ENCODE peak calls at places on chromosomes 13 and 19, in seven cellular contexts. H is cardiac muscle cell, T is NCI-H187 treated with DMSO at 0.1 percent for 48 hours, Q is RKO, B is AG09309, F is HS-5, E is NCI-H748 treated with DMSO at 0.1 percent for 48 hours. J is an unnamed sample.

GRCh38 chr19:47226426-47227346 is 4.3 kb downstream of the BBC3 start:
- DNase-seq in Q (peak), E (no peak), B (no peak), T (no peak), F (no peak), H (peak), J (no peak)

GRCh38 chr13:44576396-44577235 is 486 bp upstream of the TSC22D1 start:
- DNase-seq in T (no peak), B (no peak), E (no peak), F (no peak), Q (peak), H (no peak), J (no peak)

GRCh38 chr19:5149508-5149907 is 180.6 kb downstream of the KDM4B start:
- DNase-seq in Q (no peak), E (no peak), B (no peak), H (no peak), T (no peak), F (no peak), J (no peak)

GRCh38 chr19:16376649-16377048 is 52.0 kb downstream of the KLF2 start:
- DNase-seq in T (no peak), F (no peak), H (no peak), E (no peak), Q (no peak), B (no peak), J (no peak)

GRCh38 chr13:94327318-94327717 is 152.2 kb downstream of the DCT start:
- DNase-seq in B (no peak), H (no peak), F (no peak), E (no peak), Q (no peak), T (no peak), J (no peak)

GRCh38 chr13:22428188-22428828 is 752.5 kb upstream of the SGCG start:
- DNase-seq in T (no peak), Q (no peak), F (no peak), H (peak), B (no peak), E (no peak), J (no peak)

GRCh38 chr19:56170261-56170660 is 5.5 kb upstream of the GALP start:
- DNase-seq in F (peak), Q (peak), T (no peak), E (no peak), B (peak), H (peak), J (peak)

GRCh38 chr19:15213715-15214381 is 13.1 kb upstream of the NOTCH3 start:
- DNase-seq in F (no peak), B (no peak), H (peak), E (no peak), Q (no peak), T (no peak), J (no peak)

J was measured in epithelial cell of proximal tubule.